ENCODE peak calls at places on chromosome 21, in five cellular contexts. Q is PC-3, S is prostate gland, B is adrenal gland, E is left ventricle myocardium inferior. O is an unnamed sample. For H3K4me1, the result is how much of the 10 kb centered on the place peaks cover.

GRCh38 chr21:31349208-31349607 is 5.1 kb upstream of the TIAM1 start:
- DNase-seq in Q (no peak), S (no peak), B (no peak), E (no peak), O (no peak)

GRCh38 chr21:22941779-22942178 is 1943.6 kb downstream of the NCAM2 start:
- DNase-seq in Q (peak), S (no peak), B (no peak), E (no peak), O (no peak)

GRCh38 chr21:33901421-33902288 is 13.9 kb downstream of the ATP5PO start:
- DNase-seq in Q (peak), S (peak), B (no peak), E (no peak), O (no peak)

GRCh38 chr21:8991088-8991907 is 1530.1 kb upstream of the TPTE start:
- DNase-seq in Q (peak), S (no peak), B (no peak), E (no peak), O (peak)

GRCh38 chr21:16532841-16533240 is 803.1 kb downstream of the USP25 start:
- DNase-seq in Q (no peak), S (no peak), B (no peak), E (no peak), O (no peak)

GRCh38 chr21:43797925-43798715 is 8.7 kb downstream of the RRP1 start:
- DNase-seq in Q (no peak), S (no peak), B (no peak), E (no peak), O (peak)

GRCh38 chr21:42851812-42852665 is 27.3 kb downstream of the WDR4 start:
- DNase-seq in Q (no peak), S (no peak), B (no peak), E (no peak), O (peak)

GRCh38 chr21:17731554-17731953 is 87.6 kb downstream of the C21orf91 start:
- DNase-seq in Q (no peak), S (no peak), B (no peak), E (no peak), O (no peak)

GRCh38 chr21:41769106-41769505 is 2.3 kb upstream of the RIPK4 start:
- DNase-seq in Q (no peak), S (no peak), B (no peak), E (no peak), O (no peak)

GRCh38 chr21:33268736-33269441 is 2.7 kb downstream of the IL10RB start:
- DNase-seq in Q (peak), S (peak), B (no peak), E (no peak), O (no peak)

GRCh38 chr21:42120056-42120903 is 49.2 kb downstream of the UMODL1 start:
- DNase-seq in Q (peak), S (peak), B (no peak), E (no peak), O (no peak)

GRCh38 chr21:26077523-26077922 is 93.0 kb downstream of the APP start:
- DNase-seq in Q (no peak), S (no peak), B (no peak), E (no peak), O (no peak)

GRCh38 chr21:25639922-25640670 is 1.0 kb downstream of the JAM2 start:
- DNase-seq in Q (no peak), S (peak), B (peak), E (peak), O (peak)

GRCh38 chr21:14982336-14982735 is 82.5 kb downstream of the NRIP1 start:
- DNase-seq in Q (no peak), S (no peak), B (no peak), E (no peak), O (no peak)

DNA sequence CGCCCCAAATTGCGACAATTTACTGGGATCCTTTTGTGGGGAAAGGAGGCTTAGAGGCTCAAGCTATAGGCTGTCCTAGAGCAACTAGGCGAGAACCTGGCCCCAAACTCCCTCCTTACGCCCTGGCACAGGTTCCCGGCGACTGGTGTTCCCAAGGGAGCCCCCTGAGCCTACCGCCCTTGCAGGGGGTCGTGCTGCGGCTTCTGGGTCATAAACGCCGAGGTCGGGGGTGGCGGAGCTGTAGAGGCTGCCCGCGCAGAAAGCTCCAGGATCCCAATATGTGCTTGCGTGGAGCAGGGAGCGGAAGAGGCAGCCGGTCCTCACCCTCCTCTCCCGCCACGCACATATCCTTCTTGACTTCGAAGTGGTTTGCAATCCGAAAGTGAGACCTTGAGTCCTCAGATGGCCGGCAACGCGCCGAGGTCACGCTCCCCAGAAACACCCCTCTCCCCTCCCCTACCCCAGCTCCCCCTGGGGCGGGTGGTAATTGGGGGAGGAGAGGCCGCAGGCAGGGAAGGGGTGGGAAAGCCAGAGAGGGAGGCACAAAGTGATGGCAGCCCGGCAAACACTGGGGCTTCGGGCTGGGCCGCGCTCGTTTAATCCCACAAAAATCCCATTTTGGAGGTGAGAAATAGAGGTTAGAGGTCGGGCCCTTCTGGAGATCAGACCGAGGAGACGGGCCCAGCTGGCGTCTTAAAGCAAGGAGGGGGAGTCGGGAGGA is 6.2 kb downstream of the SIM2 start:
- DNase-seq in Q (no peak), S (no peak), B (no peak), E (no peak), O (no peak)
- H3K27ac ChIP-seq in Q (no peak), S (no peak), B (no peak), E (no peak), O (no peak)

GRCh38 chr21:45872902-45873301 is 108.7 kb upstream of the COL6A1 start:
- DNase-seq in Q (no peak), S (no peak), B (no peak), E (no peak), O (no peak)
- H3K4me1 ChIP-seq in Q (under half), S (under half), B (under half), E (under half), O (under half)

DNA sequence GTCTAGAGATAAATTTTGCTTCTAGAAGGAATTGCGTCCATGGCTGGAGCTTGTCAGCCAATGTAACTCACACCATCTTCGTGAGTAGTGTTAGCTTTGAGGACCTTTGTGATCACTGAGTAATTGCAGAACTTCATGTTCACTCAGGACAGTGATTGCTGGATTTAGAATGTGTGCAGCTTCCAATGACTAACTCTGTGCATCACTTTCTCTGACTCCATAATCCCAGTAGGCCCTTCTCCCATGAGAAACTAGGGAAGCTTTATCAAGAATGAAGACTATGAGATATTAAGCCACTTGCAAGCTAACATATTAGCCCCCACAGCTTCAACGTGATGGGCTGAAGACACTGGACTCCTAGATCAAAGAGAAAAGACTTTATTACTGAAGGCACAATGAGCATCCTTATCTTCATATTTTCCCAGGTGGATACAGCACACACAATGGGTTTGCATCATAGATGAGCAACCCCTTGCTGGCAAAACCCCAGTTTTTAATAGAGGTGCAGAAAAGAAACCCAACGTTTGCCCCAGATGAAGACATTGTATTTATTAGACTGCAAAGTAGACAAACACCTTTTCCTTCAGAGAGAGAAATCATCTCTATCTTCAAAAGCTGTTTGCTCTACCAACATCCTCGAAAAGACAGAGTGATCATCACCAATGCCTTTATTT is 561.0 kb downstream of the LTN1 start:
- DNase-seq in Q (peak), S (no peak), B (no peak), E (no peak), O (no peak)
- H3K27ac ChIP-seq in Q (peak), S (no peak), B (no peak), E (no peak), O (no peak)

GRCh38 chr21:34989337-34990151 is 59.6 kb downstream of the RUNX1 start:
- DNase-seq in Q (no peak), S (no peak), B (no peak), E (no peak), O (no peak)

GRCh38 chr21:34992736-34993135 is 56.4 kb downstream of the RUNX1 start:
- DNase-seq in Q (no peak), S (no peak), B (no peak), E (no peak), O (no peak)

GRCh38 chr21:34991366-34991967 is 57.6 kb downstream of the RUNX1 start:
- DNase-seq in Q (no peak), S (no peak), B (no peak), E (no peak), O (no peak)

GRCh38 chr21:34992180-34992579 is 56.9 kb downstream of the RUNX1 start:
- DNase-seq in Q (no peak), S (no peak), B (no peak), E (no peak), O (no peak)

DNA sequence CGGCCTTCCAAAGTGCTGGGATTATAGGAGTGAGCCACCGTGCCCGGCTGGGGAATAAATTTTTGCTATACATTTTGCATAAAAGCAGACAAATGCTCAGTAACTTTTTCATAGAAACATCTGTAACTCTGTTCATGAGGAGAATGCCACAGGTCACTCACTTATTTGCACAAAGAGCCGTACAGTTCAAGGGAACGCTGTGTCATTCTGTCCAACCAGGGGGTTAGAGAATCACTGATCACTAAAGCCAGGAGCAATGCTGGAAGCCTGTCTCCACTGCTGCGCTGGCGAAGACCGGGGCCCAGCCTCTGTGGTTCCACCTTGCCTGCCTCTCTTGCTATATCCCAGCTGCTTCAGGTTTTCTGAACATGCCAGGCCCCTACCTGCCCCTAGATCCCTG is 58.3 kb downstream of the RUNX1 start:
- DNase-seq in Q (no peak), S (no peak), B (no peak), E (no peak), O (no peak)
- H3K4me1 ChIP-seq in Q (under half), S (under half), B (under half), E (under half), O (under half)

GRCh38 chr21:45316871-45317400 is 29.2 kb upstream of the POFUT2 start:
- DNase-seq in Q (no peak), S (no peak), B (no peak), E (peak), O (peak)

GRCh38 chr21:45317401-45318145 is 29.9 kb upstream of the POFUT2 start:
- DNase-seq in Q (peak), S (no peak), B (peak), E (peak), O (peak)

GRCh38 chr21:45319461-45320211 is 31.9 kb upstream of the POFUT2 start:
- DNase-seq in Q (no peak), S (no peak), B (no peak), E (peak), O (peak)

GRCh38 chr21:45318556-45319341 is 31.1 kb upstream of the POFUT2 start:
- DNase-seq in Q (no peak), S (no peak), B (peak), E (peak), O (peak)

DNA sequence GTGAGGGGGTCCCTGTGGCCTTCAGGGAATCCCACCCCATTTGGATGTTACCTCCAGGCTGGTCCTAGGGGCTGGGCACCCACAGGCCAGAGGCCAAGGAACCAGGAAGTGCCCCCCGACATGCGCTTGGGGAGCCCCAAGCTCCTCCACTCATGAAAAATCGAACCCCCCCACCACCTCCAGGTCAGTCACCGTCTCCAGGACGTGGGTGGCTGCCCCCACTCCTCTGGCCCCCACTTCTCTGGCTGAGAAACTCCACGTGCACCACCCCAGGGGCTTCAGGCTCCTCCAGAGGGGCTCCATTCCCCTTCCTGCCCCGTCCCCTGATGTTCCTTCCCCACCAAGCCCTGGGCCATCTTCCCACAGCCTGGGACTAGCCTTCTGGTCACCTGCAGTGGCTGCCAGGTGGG is 30.5 kb upstream of the POFUT2 start:
- DNase-seq in Q (no peak), S (no peak), B (peak), E (no peak), O (peak)
- H3K27ac ChIP-seq in Q (peak), S (no peak), B (peak), E (peak), O (peak)

GRCh38 chr21:45126085-45126687 is 51.8 kb downstream of the ADARB1 start:
- DNase-seq in Q (no peak), S (no peak), B (no peak), E (no peak), O (no peak)
- H3K4me1 ChIP-seq in Q (under half), S (under half), B (under half), E (half or more), O (under half)

GRCh38 chr21:38342734-38343133 is 85.9 kb downstream of the KCNJ15 start:
- DNase-seq in Q (no peak), S (no peak), B (no peak), E (no peak), O (no peak)
- H3K27ac ChIP-seq in Q (no peak), S (no peak), B (no peak), E (no peak), O (no peak)

O was measured in right cardiac atrium.